ENCODE peak calls at places on chromosome 20, in eight cellular contexts. One of them, this sample, is unnamed.

GRCh38 chr20:56202493-56203077 is 45.9 kb upstream of the MC3R start:
- DNase-seq in cardiac septum: no peak
- DNase-seq in HT1080: no peak
- DNase-seq in GM23338: no peak
- DNase-seq in activated T-cell treated with anti-CD3 and anti-CD28 coated beads for 48 hours: no peak
- DNase-seq in hippocampal formation: no peak
- DNase-seq in G401: no peak
- DNase-seq in HS-5: no peak
- DNase-seq in this sample: no peak

GRCh38 chr20:58306421-58307261 is 2.9 kb upstream of the RAB22A start:
- DNase-seq in cardiac septum: no peak
- DNase-seq in HT1080: peak; percentile 80
- DNase-seq in GM23338: no peak
- DNase-seq in activated T-cell treated with anti-CD3 and anti-CD28 coated beads for 48 hours: peak; percentile 50
- DNase-seq in hippocampal formation: peak; percentile 6
- DNase-seq in G401: peak; percentile 13
- DNase-seq in HS-5: peak; percentile 73
- DNase-seq in this sample: peak; percentile 92

GRCh38 chr20:47573586-47573985 is 71.9 kb downstream of the NCOA3 start:
- DNase-seq in cardiac septum: no peak
- DNase-seq in HT1080: no peak
- DNase-seq in GM23338: peak; percentile 25
- DNase-seq in activated T-cell treated with anti-CD3 and anti-CD28 coated beads for 48 hours: no peak
- DNase-seq in hippocampal formation: no peak
- DNase-seq in G401: no peak
- DNase-seq in HS-5: no peak
- DNase-seq in this sample: no peak

GRCh38 chr20:37994512-37994911 is 38.7 kb downstream of the TTI1 start:
- DNase-seq in cardiac septum: no peak
- DNase-seq in HT1080: peak; percentile 86
- DNase-seq in GM23338: no peak
- DNase-seq in activated T-cell treated with anti-CD3 and anti-CD28 coated beads for 48 hours: no peak
- DNase-seq in hippocampal formation: no peak
- DNase-seq in G401: no peak
- DNase-seq in HS-5: peak; percentile 20
- DNase-seq in this sample: peak; percentile 29

GRCh38 chr20:1918766-1919165 is 23.6 kb downstream of the SIRPA start:
- DNase-seq in cardiac septum: no peak
- DNase-seq in HT1080: no peak
- DNase-seq in GM23338: no peak
- DNase-seq in activated T-cell treated with anti-CD3 and anti-CD28 coated beads for 48 hours: no peak
- DNase-seq in hippocampal formation: no peak
- DNase-seq in G401: peak; percentile 68
- DNase-seq in HS-5: no peak
- DNase-seq in this sample: no peak

GRCh38 chr20:47765715-47766594 is 19.3 kb downstream of the SULF2 start:
- DNase-seq in cardiac septum: no peak
- DNase-seq in HT1080: peak; percentile 8
- DNase-seq in GM23338: peak; percentile 73
- DNase-seq in activated T-cell treated with anti-CD3 and anti-CD28 coated beads for 48 hours: no peak
- DNase-seq in hippocampal formation: no peak
- DNase-seq in G401: no peak
- DNase-seq in HS-5: no peak
- DNase-seq in this sample: no peak

GRCh38 chr20:419556-420168 is 11.6 kb downstream of the RBCK1 start:
- DNase-seq in cardiac septum: peak; percentile 15
- DNase-seq in HT1080: no peak
- DNase-seq in GM23338: peak; percentile 41
- DNase-seq in activated T-cell treated with anti-CD3 and anti-CD28 coated beads for 48 hours: no peak
- DNase-seq in hippocampal formation: no peak
- DNase-seq in G401: no peak
- DNase-seq in HS-5: no peak
- DNase-seq in this sample: no peak

GRCh38 chr20:62425281-62426058 is 1.9 kb downstream of the RBBP8NL start:
- DNase-seq in cardiac septum: no peak
- DNase-seq in HT1080: no peak
- DNase-seq in GM23338: no peak
- DNase-seq in activated T-cell treated with anti-CD3 and anti-CD28 coated beads for 48 hours: no peak
- DNase-seq in hippocampal formation: no peak
- DNase-seq in G401: no peak
- DNase-seq in HS-5: no peak
- DNase-seq in this sample: no peak

GRCh38 chr20:47350691-47351545 is 5.6 kb downstream of the ZMYND8 start:
- DNase-seq in cardiac septum: no peak
- DNase-seq in HT1080: no peak
- DNase-seq in GM23338: no peak
- DNase-seq in activated T-cell treated with anti-CD3 and anti-CD28 coated beads for 48 hours: no peak
- DNase-seq in hippocampal formation: no peak
- DNase-seq in G401: peak; percentile 69
- DNase-seq in HS-5: no peak
- DNase-seq in this sample: no peak

GRCh38 chr20:44031001-44031574 is 116.4 kb downstream of the TOX2 start:
- DNase-seq in cardiac septum: peak; percentile 43
- DNase-seq in HT1080: no peak
- DNase-seq in GM23338: no peak
- DNase-seq in activated T-cell treated with anti-CD3 and anti-CD28 coated beads for 48 hours: no peak
- DNase-seq in hippocampal formation: no peak
- DNase-seq in G401: no peak
- DNase-seq in HS-5: no peak
- DNase-seq in this sample: no peak

GRCh38 chr20:26169506-26169905 is 472.9 kb upstream of the ZNF337 start:
- DNase-seq in cardiac septum: no peak
- DNase-seq in HT1080: peak; percentile 7
- DNase-seq in GM23338: no peak
- DNase-seq in activated T-cell treated with anti-CD3 and anti-CD28 coated beads for 48 hours: no peak
- DNase-seq in hippocampal formation: no peak
- DNase-seq in G401: no peak
- DNase-seq in HS-5: no peak
- DNase-seq in this sample: peak; percentile 60

GRCh38 chr20:15359056-15359455 is 1021.6 kb upstream of the FLRT3 start:
- DNase-seq in cardiac septum: no peak
- DNase-seq in HT1080: peak; percentile 45
- DNase-seq in GM23338: no peak
- DNase-seq in activated T-cell treated with anti-CD3 and anti-CD28 coated beads for 48 hours: no peak
- DNase-seq in hippocampal formation: no peak
- DNase-seq in G401: no peak
- DNase-seq in HS-5: peak; percentile 25
- DNase-seq in this sample: no peak

GRCh38 chr20:5612476-5613291 is 137.5 kb upstream of the SHLD1 start:
- DNase-seq in cardiac septum: no peak
- DNase-seq in HT1080: no peak
- DNase-seq in GM23338: no peak
- DNase-seq in activated T-cell treated with anti-CD3 and anti-CD28 coated beads for 48 hours: no peak
- DNase-seq in hippocampal formation: no peak
- DNase-seq in G401: no peak
- DNase-seq in HS-5: no peak
- DNase-seq in this sample: peak; percentile 21

GRCh38 chr20:11473971-11474370 is 443.7 kb upstream of the BTBD3 start:
- DNase-seq in cardiac septum: no peak
- DNase-seq in HT1080: peak; percentile 80
- DNase-seq in GM23338: no peak
- DNase-seq in activated T-cell treated with anti-CD3 and anti-CD28 coated beads for 48 hours: no peak
- DNase-seq in hippocampal formation: no peak
- DNase-seq in G401: no peak
- DNase-seq in HS-5: no peak
- DNase-seq in this sample: no peak

GRCh38 chr20:61564628-61565027 is 312.6 kb downstream of the CDH4 start:
- DNase-seq in cardiac septum: no peak
- DNase-seq in HT1080: no peak
- DNase-seq in GM23338: no peak
- DNase-seq in activated T-cell treated with anti-CD3 and anti-CD28 coated beads for 48 hours: no peak
- DNase-seq in hippocampal formation: no peak
- DNase-seq in G401: no peak
- DNase-seq in HS-5: no peak
- DNase-seq in this sample: no peak

This sample was measured in A172.